ENCODE peak calls at places on chromosomes 2 and 18, in six cellular contexts. D, P, E, T, K and W are unnamed samples.

GRCh38 chr2:204643326-204643725 is 98.1 kb downstream of the PARD3B start:
- DNase-seq in T (no peak), E (no peak), K (no peak), P (no peak), D (no peak), W (no peak)

GRCh38 chr18:38502539-38502938 is 936.9 kb upstream of the CELF4 start:
- DNase-seq in P (no peak), D (no peak), K (no peak), T (no peak), E (no peak), W (no peak)

GRCh38 chr2:41937921-41938708 is 109.7 kb upstream of the PKDCC start:
- DNase-seq in E (no peak), P (no peak), K (no peak), T (no peak), D (no peak), W (no peak)

GRCh38 chr2:21067863-21068537 is 24.1 kb upstream of the APOB start:
- DNase-seq in E (no peak), T (no peak), P (no peak), K (no peak), D (no peak), W (no peak)

GRCh38 chr2:71857632-71858031 is 290.0 kb downstream of the CYP26B1 start:
- DNase-seq in D (no peak), E (no peak), T (no peak), K (no peak), P (no peak), W (no peak)

GRCh38 chr2:78701546-78701945 is 324.0 kb upstream of the REG3G start:
- DNase-seq in T (no peak), E (no peak), K (no peak), P (no peak), D (no peak), W (no peak)

GRCh38 chr2:52976132-52976949 is 791.3 kb upstream of the CHAC2 start:
- DNase-seq in D (peak; percentile 10), K (peak; percentile 18), E (peak; percentile 2), P (no peak), T (no peak), W (no peak)

GRCh38 chr2:42547014-42547413 is 21.4 kb upstream of the MTA3 start:
- DNase-seq in P (no peak), D (no peak), E (no peak), T (no peak), K (no peak), W (no peak)

GRCh38 chr2:149473538-149473937 is 114.0 kb downstream of the MMADHC start:
- DNase-seq in E (no peak), P (no peak), D (no peak), T (no peak), K (no peak), W (no peak)

GRCh38 chr2:16246281-16246850 is 306.0 kb downstream of the MYCN start:
- DNase-seq in K (no peak), E (no peak), D (no peak), P (no peak), T (no peak), W (no peak)